ENCODE peak calls at places on chromosomes 13 and 19, in eight cellular contexts. U is lower leg skin, G is anterior cingulate cortex, P is psoas muscle, C is astrocyte of the cerebellum, D is T1000, S is tibial nerve, X is non-pigmented ciliary epithelial cell. F is an unnamed sample.

GRCh38 chr19:19782783-19783182 is 38.8 kb downstream of the ZNF506 start:
- DNase-seq in U (no peak), G (no peak), P (no peak), C (no peak), D (no peak), S (no peak), X (no peak), F (no peak)

GRCh38 chr13:91154954-91155353 is 192.5 kb upstream of the MIR17HG start:
- DNase-seq in U (no peak), G (no peak), P (no peak), C (no peak), D (no peak), S (no peak), X (no peak), F (peak)

GRCh38 chr19:30406220-30406944 is 34.2 kb downstream of the ZNF536 start:
- DNase-seq in U (no peak), G (no peak), P (no peak), C (no peak), D (no peak), S (no peak), X (no peak), F (peak)

GRCh38 chr19:1555802-1556638 is 12.1 kb downstream of the MEX3D start:
- DNase-seq in U (no peak), G (no peak), P (no peak), C (no peak), D (no peak), S (no peak), X (no peak), F (no peak)

GRCh38 chr19:18388328-18389094 is 2.6 kb downstream of the GDF15 start:
- DNase-seq in U (peak), G (peak), P (peak), C (no peak), D (peak), S (peak), X (no peak), F (peak)

GRCh38 chr13:73336789-73337188 is 278.0 kb downstream of the KLF5 start:
- DNase-seq in U (no peak), G (no peak), P (no peak), C (no peak), D (no peak), S (no peak), X (no peak), F (no peak)

GRCh38 chr13:102017248-102017647 is 384.6 kb downstream of the FGF14 start:
- DNase-seq in U (no peak), G (no peak), P (no peak), C (no peak), D (no peak), S (no peak), X (no peak), F (no peak)

GRCh38 chr19:460877-461609 is at the start of gene SHC2:
- DNase-seq in U (no peak), G (no peak), P (no peak), C (no peak), D (no peak), S (no peak), X (no peak), F (no peak)